ENCODE peak calls at places on chromosomes 6 and 20, in five cellular contexts. One of them, this sample, is unnamed.

GRCh38 chr20:48738399-48739304 is 89.1 kb downstream of the PREX1 start:
- DNase-seq in neural progenitor cell: no peak
- DNase-seq in neuronal stem cell: no peak
- DNase-seq in right cardiac atrium: no peak
- DNase-seq in lower lobe of right lung: no peak
- DNase-seq in this sample: no peak

GRCh38 chr20:57934007-57934805 is 224.4 kb upstream of the PMEPA1 start:
- DNase-seq in neural progenitor cell: no peak
- DNase-seq in lower lobe of right lung: no peak
- DNase-seq in right cardiac atrium: no peak
- DNase-seq in neuronal stem cell: no peak
- DNase-seq in this sample: no peak

GRCh38 chr6:27312146-27312949 is at the start of gene POM121L2:
- DNase-seq in neural progenitor cell: peak
- DNase-seq in lower lobe of right lung: peak
- DNase-seq in right cardiac atrium: peak
- DNase-seq in neuronal stem cell: no peak
- DNase-seq in this sample: peak

GRCh38 chr6:1502041-1502440 is 107.7 kb upstream of the FOXC1 start:
- DNase-seq in right cardiac atrium: no peak
- DNase-seq in neuronal stem cell: no peak
- DNase-seq in lower lobe of right lung: no peak
- DNase-seq in neural progenitor cell: no peak
- DNase-seq in this sample: no peak

GRCh38 chr20:59351148-59352040 is 51.0 kb downstream of the EDN3 start:
- DNase-seq in right cardiac atrium: no peak
- DNase-seq in lower lobe of right lung: no peak
- DNase-seq in neural progenitor cell: no peak
- DNase-seq in neuronal stem cell: no peak
- DNase-seq in this sample: no peak

GRCh38 chr20:635609-636338 is 17.2 kb downstream of the SRXN1 start:
- DNase-seq in lower lobe of right lung: no peak
- DNase-seq in neural progenitor cell: no peak
- DNase-seq in right cardiac atrium: no peak
- DNase-seq in neuronal stem cell: no peak
- DNase-seq in this sample: peak

GRCh38 chr6:4008324-4009047 is 70.5 kb downstream of the FAM217A start:
- DNase-seq in neural progenitor cell: no peak
- DNase-seq in right cardiac atrium: no peak
- DNase-seq in neuronal stem cell: no peak
- DNase-seq in lower lobe of right lung: no peak
- DNase-seq in this sample: peak

GRCh38 chr6:34267746-34268145 is 18.9 kb upstream of the SMIM29 start:
- DNase-seq in right cardiac atrium: no peak
- DNase-seq in neural progenitor cell: no peak
- DNase-seq in neuronal stem cell: no peak
- DNase-seq in lower lobe of right lung: no peak
- DNase-seq in this sample: no peak

GRCh38 chr20:10963717-10964266 is 290.0 kb upstream of the JAG1 start:
- DNase-seq in lower lobe of right lung: no peak
- DNase-seq in neuronal stem cell: no peak
- DNase-seq in right cardiac atrium: no peak
- DNase-seq in neural progenitor cell: no peak
- DNase-seq in this sample: no peak

GRCh38 chr6:109325400-109325801 is 56.9 kb downstream of the CD164 start:
- DNase-seq in lower lobe of right lung: no peak
- DNase-seq in neural progenitor cell: no peak
- DNase-seq in right cardiac atrium: no peak
- DNase-seq in neuronal stem cell: no peak
- DNase-seq in this sample: no peak

GRCh38 chr6:132100388-132100990 is 149.3 kb upstream of the CCN2 start:
- DNase-seq in neuronal stem cell: no peak
- DNase-seq in lower lobe of right lung: no peak
- DNase-seq in right cardiac atrium: no peak
- DNase-seq in neural progenitor cell: no peak
- DNase-seq in this sample: no peak

GRCh38 chr6:157756708-157757429 is 66.2 kb upstream of the SNX9 start:
- DNase-seq in right cardiac atrium: peak
- DNase-seq in neural progenitor cell: peak
- DNase-seq in lower lobe of right lung: peak
- DNase-seq in neuronal stem cell: peak
- DNase-seq in this sample: peak

GRCh38 chr6:152897807-152898399 is 84.9 kb downstream of the FBXO5 start:
- DNase-seq in right cardiac atrium: peak
- DNase-seq in lower lobe of right lung: peak
- DNase-seq in neuronal stem cell: peak
- DNase-seq in neural progenitor cell: peak
- DNase-seq in this sample: peak

GRCh38 chr20:9518776-9519175 is 4.4 kb downstream of the LAMP5 start:
- DNase-seq in neuronal stem cell: no peak
- DNase-seq in right cardiac atrium: no peak
- DNase-seq in neural progenitor cell: peak
- DNase-seq in lower lobe of right lung: no peak
- DNase-seq in this sample: no peak

GRCh38 chr6:17867880-17868279 is 119.6 kb downstream of the KIF13A start:
- DNase-seq in lower lobe of right lung: no peak
- DNase-seq in neural progenitor cell: no peak
- DNase-seq in right cardiac atrium: no peak
- DNase-seq in neuronal stem cell: no peak
- DNase-seq in this sample: peak

GRCh38 chr6:128822271-128822670 is 60.7 kb upstream of the LAMA2 start:
- DNase-seq in neural progenitor cell: no peak
- DNase-seq in right cardiac atrium: peak
- DNase-seq in lower lobe of right lung: no peak
- DNase-seq in neuronal stem cell: no peak
- DNase-seq in this sample: no peak

GRCh38 chr6:107066697-107067659 is 39.0 kb downstream of the MTRES1 start:
- DNase-seq in right cardiac atrium: no peak
- DNase-seq in neuronal stem cell: no peak
- DNase-seq in neural progenitor cell: no peak
- DNase-seq in lower lobe of right lung: no peak
- DNase-seq in this sample: no peak

GRCh38 chr20:23115823-23116222 is 29.7 kb upstream of the CD93 start:
- DNase-seq in neural progenitor cell: no peak
- DNase-seq in right cardiac atrium: no peak
- DNase-seq in lower lobe of right lung: no peak
- DNase-seq in neuronal stem cell: no peak
- DNase-seq in this sample: no peak

GRCh38 chr6:155311076-155311475 is 3.2 kb downstream of the TFB1M start:
- DNase-seq in neuronal stem cell: no peak
- DNase-seq in lower lobe of right lung: no peak
- DNase-seq in neural progenitor cell: no peak
- DNase-seq in right cardiac atrium: no peak
- DNase-seq in this sample: no peak